ENCODE peak calls at places on chromosomes 1 and 21, in ten cellular contexts. Z is right cardiac atrium; B is pulmonary artery endothelial cell; M is A172; S is myocyte; R is activated naive CD4-positive, alpha-beta T cell treated with anti-CD3 and anti-CD28 coated beads, Interleukin-2, amount 10 ng/mL, durations not matched to agents 7 days and 5 days; C is substantia nigra; E is HFFc6; G is MCF 10A; X is nephron progenitor cell. Q is an unnamed sample.

GRCh38 chr1:222243902-222244301 is 304.0 kb downstream of the HHIPL2 start:
- DNase-seq in C (no peak), R (no peak), E (no peak), G (peak; percentile 97), B (no peak), M (peak; percentile 32), S (no peak), X (no peak), Z (no peak), Q (no peak)

GRCh38 chr21:25561668-25562641 is 45.3 kb downstream of the MRPL39 start:
- DNase-seq in C (peak; percentile 29), Z (peak; percentile 57), G (no peak), X (peak; percentile 69), M (peak; percentile 41), R (peak; percentile 74), E (peak; percentile 65), B (peak; percentile 20), S (peak; percentile 71), Q (peak; percentile 87)

GRCh38 chr1:90821152-90821792 is 104.2 kb upstream of the BARHL2 start:
- DNase-seq in X (no peak), E (no peak), C (no peak), G (peak; percentile 85), M (no peak), B (no peak), Z (no peak), R (no peak), S (no peak), Q (no peak)

GRCh38 chr1:166944186-166944967 is 31.0 kb downstream of the ILDR2 start:
- DNase-seq in X (no peak), E (peak; percentile 26), C (no peak), G (no peak), R (peak; percentile 24), M (peak; percentile 94), Z (no peak), S (peak; percentile 57), B (no peak), Q (no peak)

GRCh38 chr1:232511172-232511571 is 118.8 kb downstream of the SIPA1L2 start:
- DNase-seq in X (no peak), Z (no peak), G (peak; percentile 69), E (no peak), C (no peak), S (no peak), M (no peak), B (no peak), R (no peak), Q (no peak)

GRCh38 chr1:227736814-227737432 is 1.7 kb downstream of the SNAP47 start:
- DNase-seq in B (no peak), X (no peak), Z (no peak), M (no peak), C (no peak), E (no peak), R (no peak), G (no peak), S (no peak), Q (no peak)

GRCh38 chr1:101150676-101151075 is 86.1 kb upstream of the S1PR1 start:
- DNase-seq in G (peak; percentile 67), E (peak; percentile 12), X (no peak), S (no peak), C (no peak), M (peak; percentile 14), R (no peak), Z (no peak), B (no peak), Q (no peak)

GRCh38 chr1:72412286-72412685 is 129.9 kb upstream of the NEGR1 start:
- DNase-seq in M (no peak), X (no peak), E (peak; percentile 67), C (no peak), G (no peak), B (no peak), R (no peak), S (no peak), Z (no peak), Q (no peak)

GRCh38 chr1:113199718-113200455 is 126.9 kb downstream of the LRIG2 start:
- DNase-seq in E (no peak), X (no peak), G (no peak), R (no peak), B (no peak), Z (no peak), M (no peak), C (no peak), S (no peak), Q (no peak)

GRCh38 chr1:202205523-202206190 is 12.1 kb downstream of the LGR6 start:
- DNase-seq in B (no peak), M (no peak), Z (no peak), C (no peak), G (peak; percentile 38), R (no peak), E (no peak), X (no peak), S (no peak), Q (no peak)

GRCh38 chr21:41583274-41583790 is 75.4 kb upstream of the TMPRSS2 start:
- DNase-seq in C (no peak), B (no peak), G (no peak), S (no peak), X (no peak), R (no peak), E (no peak), M (no peak), Z (no peak), Q (no peak)

Q was measured in stimulated activated naive CD8-positive, alpha-beta T cell treated with anti-CD3 and anti-CD28 coated beads, Interleukin-15, Interleukin-2, amounts not matched to agents 100 U/mL and 50 U/mL, for 24 hours.